ENCODE peak calls at places on chromosomes 1 and 21, in nine cellular contexts. One of them, this sample, is unnamed.

GRCh38 chr1:2019571-2020309 is 595 bp downstream of the GABRD start:
- DNase-seq in suprapubic skin: no peak
- DNase-seq in breast epithelium: no peak
- DNase-seq in transverse colon: no peak
- DNase-seq in K562: no peak
- DNase-seq in prostate gland: no peak
- DNase-seq in sigmoid colon: no peak
- DNase-seq in HCT116: no peak
- DNase-seq in upper lobe of left lung: no peak
- DNase-seq in this sample: no peak

GRCh38 chr1:156591432-156592157 is at the start of gene NAXE:
- DNase-seq in suprapubic skin: peak; percentile 77
- DNase-seq in breast epithelium: peak; percentile 71
- DNase-seq in transverse colon: peak; percentile 82
- DNase-seq in K562: peak; percentile 93
- DNase-seq in prostate gland: peak; percentile 68
- DNase-seq in sigmoid colon: peak; percentile 88
- DNase-seq in HCT116: no peak
- DNase-seq in upper lobe of left lung: peak; percentile 82
- DNase-seq in this sample: no peak

GRCh38 chr21:17460094-17460493 is 52.7 kb upstream of the CXADR start:
- DNase-seq in suprapubic skin: no peak
- DNase-seq in breast epithelium: no peak
- DNase-seq in transverse colon: no peak
- DNase-seq in K562: no peak
- DNase-seq in prostate gland: no peak
- DNase-seq in sigmoid colon: no peak
- DNase-seq in HCT116: no peak
- DNase-seq in upper lobe of left lung: no peak
- DNase-seq in this sample: no peak

GRCh38 chr1:200896571-200897187 is 2.0 kb downstream of the INAVA start:
- DNase-seq in suprapubic skin: no peak
- DNase-seq in breast epithelium: no peak
- DNase-seq in transverse colon: peak; percentile 92
- DNase-seq in K562: no peak
- DNase-seq in prostate gland: peak; percentile 50
- DNase-seq in sigmoid colon: no peak
- DNase-seq in HCT116: peak; percentile 54
- DNase-seq in upper lobe of left lung: peak; percentile 75
- DNase-seq in this sample: no peak

GRCh38 chr1:208132287-208132882 is 111.8 kb downstream of the PLXNA2 start:
- DNase-seq in suprapubic skin: peak; percentile 84
- DNase-seq in breast epithelium: peak; percentile 78
- DNase-seq in transverse colon: peak; percentile 94
- DNase-seq in K562: peak; percentile 91
- DNase-seq in prostate gland: peak; percentile 82
- DNase-seq in sigmoid colon: peak; percentile 86
- DNase-seq in HCT116: peak; percentile 56
- DNase-seq in upper lobe of left lung: peak; percentile 85
- DNase-seq in this sample: no peak

GRCh38 chr1:171457412-171457811 is 27.9 kb upstream of the PRRC2C start:
- DNase-seq in suprapubic skin: no peak
- DNase-seq in breast epithelium: no peak
- DNase-seq in transverse colon: no peak
- DNase-seq in K562: no peak
- DNase-seq in prostate gland: no peak
- DNase-seq in sigmoid colon: no peak
- DNase-seq in HCT116: no peak
- DNase-seq in upper lobe of left lung: no peak
- DNase-seq in this sample: no peak

GRCh38 chr1:226519135-226519534 is 29.4 kb upstream of the STUM start:
- DNase-seq in suprapubic skin: no peak
- DNase-seq in breast epithelium: no peak
- DNase-seq in transverse colon: no peak
- DNase-seq in K562: no peak
- DNase-seq in prostate gland: no peak
- DNase-seq in sigmoid colon: no peak
- DNase-seq in HCT116: no peak
- DNase-seq in upper lobe of left lung: no peak
- DNase-seq in this sample: no peak

GRCh38 chr21:40575983-40576382 is 271.0 kb downstream of the DSCAM start:
- DNase-seq in suprapubic skin: no peak
- DNase-seq in breast epithelium: no peak
- DNase-seq in transverse colon: no peak
- DNase-seq in K562: no peak
- DNase-seq in prostate gland: no peak
- DNase-seq in sigmoid colon: no peak
- DNase-seq in HCT116: no peak
- DNase-seq in upper lobe of left lung: no peak
- DNase-seq in this sample: no peak

GRCh38 chr1:81799939-81800740 is 594 bp upstream of the ADGRL2 start:
- DNase-seq in suprapubic skin: peak; percentile 66
- DNase-seq in breast epithelium: no peak
- DNase-seq in transverse colon: peak; percentile 23
- DNase-seq in K562: no peak
- DNase-seq in prostate gland: peak; percentile 64
- DNase-seq in sigmoid colon: peak; percentile 85
- DNase-seq in HCT116: no peak
- DNase-seq in upper lobe of left lung: peak; percentile 25
- DNase-seq in this sample: no peak

GRCh38 chr1:55007626-55008025 is 8.9 kb downstream of the BSND start:
- DNase-seq in suprapubic skin: no peak
- DNase-seq in breast epithelium: no peak
- DNase-seq in transverse colon: no peak
- DNase-seq in K562: no peak
- DNase-seq in prostate gland: no peak
- DNase-seq in sigmoid colon: no peak
- DNase-seq in HCT116: no peak
- DNase-seq in upper lobe of left lung: no peak
- DNase-seq in this sample: no peak

GRCh38 chr21:45152265-45152746 is 77.9 kb downstream of the ADARB1 start:
- DNase-seq in suprapubic skin: no peak
- DNase-seq in breast epithelium: no peak
- DNase-seq in transverse colon: peak; percentile 50
- DNase-seq in K562: peak; percentile 87
- DNase-seq in prostate gland: no peak
- DNase-seq in sigmoid colon: peak; percentile 80
- DNase-seq in HCT116: no peak
- DNase-seq in upper lobe of left lung: peak; percentile 73
- DNase-seq in this sample: peak; percentile 70

DNA sequence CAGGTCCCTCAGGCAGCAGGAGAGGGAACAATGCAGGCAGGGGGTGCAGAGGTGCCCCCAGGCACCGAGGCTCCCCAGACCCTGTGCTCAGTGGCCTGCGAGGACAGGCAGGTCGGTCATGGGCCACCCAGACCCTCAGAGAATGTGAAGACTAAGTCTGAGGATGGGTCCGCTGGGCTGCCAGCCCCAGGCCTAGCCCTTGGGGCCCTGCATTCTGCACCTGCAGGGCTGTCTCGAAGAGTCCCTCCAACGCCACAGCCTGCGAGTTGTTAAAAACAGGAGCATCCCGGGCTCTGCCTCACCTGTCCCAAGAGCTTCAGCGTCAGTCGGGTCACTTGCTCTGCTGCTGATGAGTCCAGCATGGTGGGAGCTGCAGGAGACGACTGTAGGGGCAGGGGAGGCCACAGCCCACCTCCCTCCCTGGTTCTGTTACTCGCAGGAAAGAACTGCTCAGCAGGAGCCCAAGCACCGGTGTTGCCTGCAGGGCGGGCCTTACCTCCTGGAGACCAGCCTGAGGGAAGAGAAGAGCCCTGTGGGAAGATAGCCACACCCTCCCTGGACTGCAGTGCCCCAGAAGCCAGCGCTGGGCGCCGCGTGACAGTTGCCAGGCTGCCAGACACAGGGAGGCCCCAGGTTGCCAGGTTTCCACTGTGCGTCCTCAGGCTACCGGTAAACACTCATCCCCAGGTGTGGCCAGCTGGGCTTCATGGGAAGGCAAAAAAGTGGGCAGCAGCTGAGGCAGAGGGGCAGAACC is 5.8 kb downstream of the C21orf58 start:
- DNase-seq in suprapubic skin: no peak
- DNase-seq in breast epithelium: no peak
- DNase-seq in transverse colon: peak; percentile 59
- DNase-seq in K562: no peak
- DNase-seq in prostate gland: no peak
- DNase-seq in sigmoid colon: no peak
- DNase-seq in HCT116: no peak
- DNase-seq in upper lobe of left lung: peak; percentile 42
- DNase-seq in this sample: no peak
- TF ChIP-seq POLR2A in suprapubic skin: no peak
- TF ChIP-seq POLR2A in breast epithelium: no peak
- TF ChIP-seq POLR2A in transverse colon: no peak
- TF ChIP-seq POLR2A in K562: no peak
- TF ChIP-seq POLR2A in prostate gland: no peak
- TF ChIP-seq POLR2A in sigmoid colon: no peak
- TF ChIP-seq POLR2A in HCT116: no peak
- TF ChIP-seq POLR2A in upper lobe of left lung: peak; percentile 28
- TF ChIP-seq POLR2A in this sample: no peak

GRCh38 chr1:228823200-228823599 is 87.9 kb downstream of the RHOU start:
- DNase-seq in suprapubic skin: no peak
- DNase-seq in breast epithelium: no peak
- DNase-seq in transverse colon: no peak
- DNase-seq in K562: no peak
- DNase-seq in prostate gland: no peak
- DNase-seq in sigmoid colon: no peak
- DNase-seq in HCT116: no peak
- DNase-seq in upper lobe of left lung: no peak
- DNase-seq in this sample: no peak

GRCh38 chr1:228827026-228827425 is 91.7 kb downstream of the RHOU start:
- DNase-seq in suprapubic skin: no peak
- DNase-seq in breast epithelium: no peak
- DNase-seq in transverse colon: no peak
- DNase-seq in K562: no peak
- DNase-seq in prostate gland: no peak
- DNase-seq in sigmoid colon: no peak
- DNase-seq in HCT116: no peak
- DNase-seq in upper lobe of left lung: no peak
- DNase-seq in this sample: no peak

GRCh38 chr1:228821252-228821651 is 86.0 kb downstream of the RHOU start:
- DNase-seq in suprapubic skin: no peak
- DNase-seq in breast epithelium: no peak
- DNase-seq in transverse colon: no peak
- DNase-seq in K562: no peak
- DNase-seq in prostate gland: no peak
- DNase-seq in sigmoid colon: no peak
- DNase-seq in HCT116: no peak
- DNase-seq in upper lobe of left lung: no peak
- DNase-seq in this sample: no peak

GRCh38 chr1:228825840-228826484 is 90.7 kb downstream of the RHOU start:
- DNase-seq in suprapubic skin: no peak
- DNase-seq in breast epithelium: no peak
- DNase-seq in transverse colon: no peak
- DNase-seq in K562: no peak
- DNase-seq in prostate gland: no peak
- DNase-seq in sigmoid colon: no peak
- DNase-seq in HCT116: no peak
- DNase-seq in upper lobe of left lung: no peak
- DNase-seq in this sample: no peak

GRCh38 chr1:228824377-228824776 is 89.1 kb downstream of the RHOU start:
- DNase-seq in suprapubic skin: no peak
- DNase-seq in breast epithelium: no peak
- DNase-seq in transverse colon: no peak
- DNase-seq in K562: no peak
- DNase-seq in prostate gland: no peak
- DNase-seq in sigmoid colon: no peak
- DNase-seq in HCT116: no peak
- DNase-seq in upper lobe of left lung: no peak
- DNase-seq in this sample: no peak
- TF ChIP-seq POLR2AphosphoS5 in suprapubic skin: no peak
- TF ChIP-seq POLR2AphosphoS5 in breast epithelium: no peak
- TF ChIP-seq POLR2AphosphoS5 in transverse colon: no peak
- TF ChIP-seq POLR2AphosphoS5 in K562: no peak
- TF ChIP-seq POLR2AphosphoS5 in prostate gland: no peak
- TF ChIP-seq POLR2AphosphoS5 in sigmoid colon: no peak
- TF ChIP-seq POLR2AphosphoS5 in HCT116: no peak
- TF ChIP-seq POLR2AphosphoS5 in upper lobe of left lung: no peak
- TF ChIP-seq POLR2AphosphoS5 in this sample: no peak

GRCh38 chr1:98555814-98556213 is 105.7 kb upstream of the SNX7 start:
- DNase-seq in suprapubic skin: no peak
- DNase-seq in breast epithelium: no peak
- DNase-seq in transverse colon: no peak
- DNase-seq in K562: no peak
- DNase-seq in prostate gland: no peak
- DNase-seq in sigmoid colon: no peak
- DNase-seq in HCT116: no peak
- DNase-seq in upper lobe of left lung: no peak
- DNase-seq in this sample: no peak

GRCh38 chr1:98557808-98558390 is 103.6 kb upstream of the SNX7 start:
- DNase-seq in suprapubic skin: no peak
- DNase-seq in breast epithelium: no peak
- DNase-seq in transverse colon: no peak
- DNase-seq in K562: no peak
- DNase-seq in prostate gland: no peak
- DNase-seq in sigmoid colon: no peak
- DNase-seq in HCT116: no peak
- DNase-seq in upper lobe of left lung: no peak
- DNase-seq in this sample: no peak

GRCh38 chr1:98556521-98557158 is 104.9 kb upstream of the SNX7 start:
- DNase-seq in suprapubic skin: no peak
- DNase-seq in breast epithelium: no peak
- DNase-seq in transverse colon: no peak
- DNase-seq in K562: peak; percentile 3
- DNase-seq in prostate gland: no peak
- DNase-seq in sigmoid colon: no peak
- DNase-seq in HCT116: peak; percentile 37
- DNase-seq in upper lobe of left lung: no peak
- DNase-seq in this sample: no peak
- TF ChIP-seq CTCF in suprapubic skin: no peak
- TF ChIP-seq CTCF in breast epithelium: no peak
- TF ChIP-seq CTCF in transverse colon: peak; percentile 24
- TF ChIP-seq CTCF in K562: no peak
- TF ChIP-seq CTCF in prostate gland: no peak
- TF ChIP-seq CTCF in sigmoid colon: no peak
- TF ChIP-seq CTCF in HCT116: peak; percentile 66
- TF ChIP-seq CTCF in upper lobe of left lung: no peak
- TF ChIP-seq CTCF in this sample: no peak

DNA sequence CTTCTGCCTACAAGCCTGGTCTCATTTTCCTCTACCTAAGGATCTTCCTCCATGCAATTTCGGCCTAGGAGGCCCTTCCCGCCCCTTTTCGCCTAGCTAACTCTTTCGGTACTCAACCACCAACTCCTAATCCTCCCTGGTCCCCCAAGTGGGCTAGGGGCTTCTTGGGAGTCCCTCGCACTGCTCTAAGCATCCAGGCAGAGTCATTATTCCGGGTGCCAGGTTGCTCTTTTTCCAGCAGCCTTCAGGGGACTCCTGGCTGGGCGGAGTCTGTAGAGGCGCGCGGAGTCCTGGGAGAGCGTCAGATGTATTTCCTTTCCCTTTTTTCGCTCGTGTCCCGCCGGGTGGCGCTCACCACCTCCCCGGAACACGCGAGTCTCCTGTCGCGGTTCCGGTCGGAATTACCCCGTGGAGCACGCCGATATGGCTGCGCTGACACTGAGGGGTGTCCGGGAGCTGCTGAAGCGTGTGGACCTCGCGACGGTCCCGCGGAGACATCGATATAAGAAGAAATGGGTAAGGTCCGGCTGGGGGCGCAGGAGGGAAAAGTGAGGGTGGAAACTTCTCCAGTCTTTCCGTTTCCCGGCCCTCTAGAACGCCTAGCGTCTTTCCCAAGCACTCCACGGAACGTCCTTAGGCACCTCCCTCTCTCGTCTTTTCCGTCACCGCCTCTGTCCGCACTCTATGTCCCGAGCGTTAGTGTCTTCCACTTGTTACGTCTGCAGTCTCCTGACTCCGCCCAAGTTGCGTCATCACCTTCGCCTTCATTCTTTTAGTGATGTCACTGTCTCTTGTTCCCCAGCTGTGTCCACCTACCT is at the start of gene NSUN4:
- DNase-seq in suprapubic skin: peak; percentile 97
- DNase-seq in breast epithelium: peak; percentile 90
- DNase-seq in transverse colon: peak; percentile 93
- DNase-seq in K562: peak; percentile 92
- DNase-seq in prostate gland: peak; percentile 94
- DNase-seq in sigmoid colon: peak; percentile 98
- DNase-seq in HCT116: peak; percentile 94
- DNase-seq in upper lobe of left lung: peak; percentile 96
- DNase-seq in this sample: no peak
- TF ChIP-seq POLR2A in suprapubic skin: peak; percentile 48
- TF ChIP-seq POLR2A in breast epithelium: peak; percentile 54
- TF ChIP-seq POLR2A in transverse colon: peak; percentile 83
- TF ChIP-seq POLR2A in K562: peak; percentile 98
- TF ChIP-seq POLR2A in prostate gland: peak; percentile 86
- TF ChIP-seq POLR2A in sigmoid colon: peak; percentile 69
- TF ChIP-seq POLR2A in HCT116: peak; percentile 91
- TF ChIP-seq POLR2A in upper lobe of left lung: peak; percentile 86
- TF ChIP-seq POLR2A in this sample: no peak

This sample was measured in vagina.